ENCODE peak calls at places on chromosome 1, in six cellular contexts. N is A549, Y is HepG2, R is GM12878, C is NB4, S is endothelial cell of umbilical vein. F is an unnamed sample.

GRCh38 chr1:233295775-233296322 is 324 bp upstream of the PCNX2 start:
- DNase-seq in N (no peak), Y (no peak), R (no peak), C (no peak), S (no peak), F (no peak)

GRCh38 chr1:27496604-27497155 is 6.7 kb upstream of the WASF2 start:
- DNase-seq in N (no peak), Y (no peak), R (no peak), C (peak; percentile 30), S (no peak), F (no peak)

GRCh38 chr1:41618066-41618825 is 133.8 kb upstream of the EDN2 start:
- DNase-seq in N (no peak), Y (no peak), R (no peak), C (no peak), S (peak; percentile 42), F (no peak)

GRCh38 chr1:234915923-234916675 is 212.5 kb downstream of the TOMM20 start:
- DNase-seq in N (no peak), Y (no peak), R (no peak), C (peak; percentile 85), S (peak; percentile 36), F (no peak)

GRCh38 chr1:108531429-108531828 is 28.5 kb upstream of the EEIG2 start:
- DNase-seq in N (no peak), Y (no peak), R (no peak), C (no peak), S (no peak), F (no peak)

GRCh38 chr1:165257969-165258459 is 98.5 kb downstream of the LMX1A start:
- DNase-seq in N (peak; percentile 61), Y (peak; percentile 60), R (peak; percentile 9), C (peak; percentile 63), S (peak; percentile 56), F (peak; percentile 76)

GRCh38 chr1:26833432-26834405 is 7.2 kb downstream of the ZDHHC18 start:
- DNase-seq in N (no peak), Y (no peak), R (peak; percentile 88), C (peak; percentile 76), S (no peak), F (no peak)

GRCh38 chr1:56064705-56065104 is 514.7 kb downstream of the PLPP3 start:
- DNase-seq in N (peak; percentile 7), Y (no peak), R (no peak), C (peak; percentile 1), S (no peak), F (no peak)

GRCh38 chr1:93061895-93062792 is 16.9 kb upstream of the MTF2 start:
- DNase-seq in N (no peak), Y (peak; percentile 54), R (no peak), C (peak; percentile 54), S (peak; percentile 29), F (peak; percentile 16)

GRCh38 chr1:1422465-1423244 is 1.6 kb upstream of the ANKRD65 start:
- DNase-seq in N (no peak), Y (no peak), R (no peak), C (peak; percentile 63), S (no peak), F (peak; percentile 78)

GRCh38 chr1:237146247-237146646 is 104.3 kb downstream of the RYR2 start:
- DNase-seq in N (no peak), Y (no peak), R (no peak), C (no peak), S (no peak), F (no peak)

GRCh38 chr1:32906652-32907051 is 5.5 kb upstream of the TMEM54 start:
- DNase-seq in N (no peak), Y (no peak), R (no peak), C (no peak), S (no peak), F (no peak)

GRCh38 chr1:183040600-183040999 is 17.4 kb downstream of the LAMC1 start:
- DNase-seq in N (no peak), Y (no peak), R (no peak), C (no peak), S (no peak), F (no peak)

GRCh38 chr1:232635778-232636356 is 5.9 kb upstream of the SIPA1L2 start:
- DNase-seq in N (peak; percentile 58), Y (peak; percentile 23), R (no peak), C (peak; percentile 61), S (peak; percentile 59), F (peak; percentile 54)

GRCh38 chr1:210709694-210710093 is 381.0 kb downstream of the HHAT start:
- DNase-seq in N (no peak), Y (no peak), R (no peak), C (no peak), S (no peak), F (no peak)

GRCh38 chr1:21620461-21620860 is 48.7 kb downstream of the RAP1GAP start:
- DNase-seq in N (no peak), Y (no peak), R (no peak), C (no peak), S (no peak), F (no peak)

GRCh38 chr1:100034465-100034864 is 64.7 kb downstream of the SLC35A3 start:
- DNase-seq in N (peak; percentile 22), Y (peak; percentile 41), R (no peak), C (peak; percentile 54), S (peak; percentile 51), F (peak; percentile 60)

GRCh38 chr1:22636369-22636768 is at the start of gene C1QA:
- DNase-seq in N (no peak), Y (no peak), R (no peak), C (peak; percentile 54), S (no peak), F (no peak)

GRCh38 chr1:157484573-157484972 is 67.7 kb downstream of the FCRL5 start:
- DNase-seq in N (no peak), Y (no peak), R (no peak), C (no peak), S (no peak), F (no peak)

GRCh38 chr1:22207605-22208264 is 64.8 kb upstream of the WNT4 start:
- DNase-seq in N (no peak), Y (no peak), R (no peak), C (no peak), S (no peak), F (no peak)

GRCh38 chr1:15700510-15700909 is 16.4 kb downstream of the PLEKHM2 start:
- DNase-seq in N (no peak), Y (no peak), R (no peak), C (no peak), S (no peak), F (no peak)

GRCh38 chr1:171715813-171716251 is 26.0 kb downstream of the VAMP4 start:
- DNase-seq in N (no peak), Y (peak; percentile 10), R (no peak), C (peak; percentile 8), S (peak; percentile 60), F (peak; percentile 23)

GRCh38 chr1:227794813-227795183 is 20.7 kb upstream of the PRSS38 start:
- DNase-seq in N (no peak), Y (no peak), R (no peak), C (no peak), S (no peak), F (peak; percentile 5)

GRCh38 chr1:23394664-23395063 is 25.0 kb upstream of the ZNF436 start:
- DNase-seq in N (no peak), Y (no peak), R (no peak), C (no peak), S (no peak), F (no peak)

GRCh38 chr1:98056781-98057180 is 135.9 kb upstream of the DPYD start:
- DNase-seq in N (no peak), Y (no peak), R (no peak), C (no peak), S (no peak), F (no peak)

GRCh38 chr1:84083321-84083720 is 60.8 kb upstream of the PRKACB start:
- DNase-seq in N (no peak), Y (no peak), R (no peak), C (no peak), S (no peak), F (no peak)

GRCh38 chr1:206587904-206588303 is 24.4 kb downstream of the EIF2D start:
- DNase-seq in N (no peak), Y (no peak), R (no peak), C (no peak), S (no peak), F (no peak)
- TF ChIP-seq MYC in N (no peak), Y (no peak), R (no peak), C (no peak), S (no peak), F (no peak)

DNA sequence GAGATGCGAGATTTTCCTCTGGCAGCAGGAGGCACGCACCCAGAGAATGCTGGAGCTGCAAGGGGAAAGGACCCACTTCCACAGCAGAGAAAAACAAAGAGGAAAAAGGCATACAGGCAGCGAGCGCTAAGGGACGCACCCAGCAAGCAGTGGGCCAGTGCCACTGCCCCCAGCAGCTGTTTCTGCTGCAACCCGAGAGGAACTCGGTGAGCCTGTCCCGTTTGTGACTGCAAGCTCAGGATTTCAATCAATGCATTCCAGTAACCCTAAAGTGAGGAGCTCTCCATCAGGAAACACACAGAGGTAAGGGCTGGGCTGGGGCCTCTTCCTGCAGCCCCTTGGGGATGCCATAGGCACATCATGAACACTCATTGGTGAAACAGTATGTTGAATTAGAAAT is 58.7 kb downstream of the ACP6 start:
- DNase-seq in N (no peak), Y (no peak), R (no peak), C (no peak), S (no peak), F (no peak)
- TF ChIP-seq MYC in N (no peak), Y (no peak), R (no peak), C (no peak), S (no peak), F (no peak)

GRCh38 chr1:201461783-201462441 is 7.1 kb downstream of the PHLDA3 start:
- DNase-seq in N (peak; percentile 91), Y (peak; percentile 56), R (no peak), C (peak; percentile 71), S (peak; percentile 61), F (peak; percentile 89)

GRCh38 chr1:201461193-201461657 is 7.8 kb downstream of the PHLDA3 start:
- DNase-seq in N (peak; percentile 84), Y (peak; percentile 73), R (no peak), C (no peak), S (peak; percentile 82), F (no peak)

GRCh38 chr1:201465698-201466290 is 3.2 kb downstream of the PHLDA3 start:
- DNase-seq in N (no peak), Y (no peak), R (no peak), C (no peak), S (no peak), F (no peak)

GRCh38 chr1:201460783-201461182 is 8.2 kb downstream of the PHLDA3 start:
- DNase-seq in N (no peak), Y (no peak), R (no peak), C (no peak), S (no peak), F (no peak)

GRCh38 chr1:201463071-201463552 is 5.9 kb downstream of the PHLDA3 start:
- DNase-seq in N (no peak), Y (peak; percentile 45), R (no peak), C (no peak), S (no peak), F (no peak)
- TF ChIP-seq MYC in N (no peak), Y (no peak), R (no peak), C (no peak), S (no peak), F (no peak)

DNA sequence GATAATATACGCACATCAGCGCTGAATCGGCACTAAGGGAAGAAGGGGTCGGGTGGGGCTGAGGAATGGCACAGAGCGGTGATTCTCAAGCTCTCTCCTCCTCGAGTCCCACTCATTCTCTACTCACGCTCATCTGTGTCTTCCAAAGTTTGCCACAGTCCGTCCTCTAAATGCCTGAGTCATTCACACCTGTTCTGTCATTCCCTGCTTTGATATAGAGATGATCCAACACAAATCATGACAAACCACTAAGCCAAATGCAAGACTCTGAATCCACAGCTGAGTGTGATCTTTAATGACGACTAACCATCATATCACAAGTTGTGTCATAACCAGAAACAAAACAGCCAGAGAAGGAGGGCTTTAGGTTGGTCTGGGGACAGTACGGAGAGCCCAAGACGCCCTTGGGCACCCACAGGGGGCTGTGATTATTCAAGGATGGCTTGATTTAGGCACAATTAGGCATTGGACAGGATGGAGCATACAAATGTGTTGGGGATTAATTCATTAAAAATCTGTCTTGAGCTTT is 501.5 kb downstream of the KIF26B start:
- DNase-seq in N (no peak), Y (no peak), R (no peak), C (no peak), S (no peak), F (no peak)
- TF ChIP-seq MYC in N (no peak), Y (no peak), R (no peak), C (no peak), S (no peak), F (no peak)

F was measured in K562.